ENCODE peak calls at places on chromosomes 7 and 10, in six cellular contexts. F is GM12878, B is K562, L is SK-N-SH, R is IMR-90, O is HepG2. M is an unnamed sample.

GRCh38 chr10:14812271-14812670 is 25.6 kb downstream of the CDNF start:
- DNase-seq in F (no peak), B (no peak), L (no peak), R (peak; percentile 15), O (peak; percentile 74), M (peak; percentile 63)

GRCh38 chr7:124403112-124403511 is 362.5 kb downstream of the GPR37 start:
- DNase-seq in F (no peak), B (no peak), L (no peak), R (no peak), O (no peak), M (no peak)

GRCh38 chr7:81638216-81638615 is 131.6 kb downstream of the HGF start:
- DNase-seq in F (no peak), B (no peak), L (no peak), R (peak; percentile 87), O (peak; percentile 29), M (peak; percentile 6)

GRCh38 chr7:84510501-84510900 is 315.9 kb upstream of the SEMA3A start:
- DNase-seq in F (no peak), B (no peak), L (no peak), R (peak; percentile 78), O (no peak), M (no peak)

GRCh38 chr10:110323503-110323902 is 18.8 kb upstream of the SMNDC1 start:
- DNase-seq in F (no peak), B (no peak), L (no peak), R (peak; percentile 97), O (no peak), M (peak; percentile 66)

GRCh38 chr7:124712017-124712416 is 53.6 kb downstream of the GPR37 start:
- DNase-seq in F (no peak), B (no peak), L (no peak), R (no peak), O (no peak), M (no peak)

GRCh38 chr7:131459256-131459655 is 97.2 kb downstream of the PODXL start:
- DNase-seq in F (no peak), B (no peak), L (no peak), R (peak; percentile 1), O (no peak), M (peak; percentile 12)

GRCh38 chr10:112898540-112899395 is 51.3 kb upstream of the TCF7L2 start:
- DNase-seq in F (no peak), B (no peak), L (no peak), R (peak; percentile 80), O (peak; percentile 90), M (peak; percentile 95)

GRCh38 chr10:31820096-31820495 is 108.5 kb downstream of the ARHGAP12 start:
- DNase-seq in F (no peak), B (no peak), L (no peak), R (no peak), O (no peak), M (no peak)

GRCh38 chr7:77664715-77665114 is 31.5 kb upstream of the RSBN1L start:
- DNase-seq in F (no peak), B (no peak), L (no peak), R (no peak), O (no peak), M (no peak)

GRCh38 chr10:12469345-12469744 is 120.0 kb downstream of the CAMK1D start:
- DNase-seq in F (no peak), B (no peak), L (no peak), R (no peak), O (no peak), M (peak; percentile 63)

GRCh38 chr7:50346548-50347497 is 42.3 kb downstream of the IKZF1 start:
- DNase-seq in F (no peak), B (no peak), L (no peak), R (no peak), O (no peak), M (no peak)

GRCh38 chr7:114711244-114711643 is 210.7 kb upstream of the MDFIC start:
- DNase-seq in F (no peak), B (no peak), L (no peak), R (peak; percentile 2), O (no peak), M (no peak)

GRCh38 chr10:58919927-58920654 is 256.4 kb upstream of the PHYHIPL start:
- DNase-seq in F (no peak), B (no peak), L (no peak), R (peak; percentile 54), O (peak; percentile 12), M (peak; percentile 72)

GRCh38 chr7:40903872-40904271 is 769.1 kb downstream of the SUGCT start:
- DNase-seq in F (no peak), B (no peak), L (no peak), R (no peak), O (no peak), M (no peak)

GRCh38 chr10:3391657-3392056 is 219.1 kb upstream of the PITRM1 start:
- DNase-seq in F (no peak), B (no peak), L (no peak), R (peak; percentile 52), O (no peak), M (no peak)

GRCh38 chr10:8591619-8592018 is 537.1 kb downstream of the GATA3 start:
- DNase-seq in F (no peak), B (no peak), L (no peak), R (no peak), O (no peak), M (no peak)

GRCh38 chr10:33661580-33662269 is 327.3 kb upstream of the NRP1 start:
- DNase-seq in F (no peak), B (no peak), L (peak; percentile 14), R (no peak), O (peak; percentile 41), M (peak; percentile 42)

GRCh38 chr10:43640603-43641002 is 8.1 kb downstream of the ZNF32 start:
- DNase-seq in F (no peak), B (no peak), L (no peak), R (peak; percentile 52), O (no peak), M (no peak)

GRCh38 chr7:84744388-84744787 is 442.5 kb downstream of the SEMA3D start:
- DNase-seq in F (no peak), B (no peak), L (no peak), R (peak; percentile 48), O (no peak), M (no peak)

GRCh38 chr7:151806204-151806603 is 70.7 kb downstream of the PRKAG2 start:
- DNase-seq in F (no peak), B (no peak), L (no peak), R (no peak), O (no peak), M (no peak)

GRCh38 chr7:48298779-48299178 is 127.5 kb downstream of the ABCA13 start:
- DNase-seq in F (no peak), B (no peak), L (no peak), R (peak; percentile 84), O (no peak), M (peak; percentile 12)

GRCh38 chr7:138538518-138538917 is 78.5 kb downstream of the TRIM24 start:
- DNase-seq in F (no peak), B (no peak), L (no peak), R (peak; percentile 55), O (no peak), M (no peak)
- TF ChIP-seq SMC3 in F (no peak), B (no peak), L (no peak), R (no peak), O (no peak), M (no peak)

DNA sequence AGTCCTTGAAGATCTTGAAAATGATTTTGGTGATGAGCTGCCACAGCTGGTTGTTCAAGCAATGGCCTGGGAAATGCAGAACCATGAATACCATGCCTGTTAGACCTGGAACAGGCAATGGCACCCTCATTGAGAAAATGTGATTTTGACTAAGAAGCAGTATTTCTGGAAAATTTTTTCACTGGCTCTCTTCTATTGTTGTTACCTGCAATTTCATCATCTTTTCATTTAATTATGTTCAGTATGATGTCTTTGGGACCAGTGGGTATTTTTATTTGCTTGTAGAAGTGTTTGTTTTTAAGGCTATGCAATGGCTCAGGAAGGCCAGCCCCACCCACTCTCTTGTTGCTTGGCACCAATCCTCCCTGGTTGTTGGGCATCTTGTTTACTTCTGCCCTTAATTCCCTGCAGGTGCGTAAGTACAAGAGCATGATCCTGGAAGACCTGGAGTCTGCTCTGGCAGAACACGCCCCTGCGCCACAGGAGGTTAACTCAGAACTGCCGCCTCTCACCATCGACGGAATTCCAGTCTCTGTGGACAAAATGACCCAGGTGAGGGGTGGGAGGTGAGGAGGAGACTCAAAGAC is 78.6 kb downstream of the NRF1 start:
- DNase-seq in F (no peak), B (no peak), L (no peak), R (no peak), O (no peak), M (no peak)
- TF ChIP-seq SMC3 in F (no peak), B (no peak), L (no peak), R (no peak), O (no peak), M (no peak)

GRCh38 chr10:117096559-117097201 is 41.4 kb downstream of the VAX1 start:
- DNase-seq in F (no peak), B (no peak), L (no peak), R (no peak), O (no peak), M (no peak)

GRCh38 chr10:117094856-117095255 is 43.2 kb downstream of the VAX1 start:
- DNase-seq in F (no peak), B (no peak), L (no peak), R (no peak), O (no peak), M (no peak)

GRCh38 chr10:117087521-117087920 is 50.5 kb downstream of the VAX1 start:
- DNase-seq in F (no peak), B (no peak), L (no peak), R (no peak), O (no peak), M (no peak)

GRCh38 chr10:117090831-117091230 is 47.2 kb downstream of the VAX1 start:
- DNase-seq in F (no peak), B (no peak), L (no peak), R (no peak), O (no peak), M (no peak)

DNA sequence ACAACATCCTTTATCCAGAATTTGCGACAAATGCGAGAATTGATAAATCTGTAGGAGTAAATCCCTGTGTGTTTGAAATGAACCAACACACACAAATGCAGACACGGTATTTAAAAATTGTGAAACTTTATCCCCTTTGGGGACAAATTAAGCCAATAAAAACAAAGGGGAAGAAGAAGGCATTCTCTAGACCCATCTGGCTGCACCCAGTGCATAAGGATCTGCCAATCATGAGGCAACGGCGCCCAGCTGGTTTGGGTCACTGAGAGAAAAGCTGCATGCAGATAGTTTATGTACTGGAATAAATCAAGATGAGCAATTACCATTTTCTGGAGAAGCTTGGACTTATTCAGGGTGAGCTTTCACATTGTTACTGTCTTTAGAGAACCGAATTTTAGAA is 45.7 kb downstream of the VAX1 start:
- DNase-seq in F (no peak), B (no peak), L (no peak), R (no peak), O (no peak), M (no peak)
- TF ChIP-seq SMC3 in F (no peak), B (no peak), L (no peak), R (no peak), O (no peak), M (no peak)

DNA sequence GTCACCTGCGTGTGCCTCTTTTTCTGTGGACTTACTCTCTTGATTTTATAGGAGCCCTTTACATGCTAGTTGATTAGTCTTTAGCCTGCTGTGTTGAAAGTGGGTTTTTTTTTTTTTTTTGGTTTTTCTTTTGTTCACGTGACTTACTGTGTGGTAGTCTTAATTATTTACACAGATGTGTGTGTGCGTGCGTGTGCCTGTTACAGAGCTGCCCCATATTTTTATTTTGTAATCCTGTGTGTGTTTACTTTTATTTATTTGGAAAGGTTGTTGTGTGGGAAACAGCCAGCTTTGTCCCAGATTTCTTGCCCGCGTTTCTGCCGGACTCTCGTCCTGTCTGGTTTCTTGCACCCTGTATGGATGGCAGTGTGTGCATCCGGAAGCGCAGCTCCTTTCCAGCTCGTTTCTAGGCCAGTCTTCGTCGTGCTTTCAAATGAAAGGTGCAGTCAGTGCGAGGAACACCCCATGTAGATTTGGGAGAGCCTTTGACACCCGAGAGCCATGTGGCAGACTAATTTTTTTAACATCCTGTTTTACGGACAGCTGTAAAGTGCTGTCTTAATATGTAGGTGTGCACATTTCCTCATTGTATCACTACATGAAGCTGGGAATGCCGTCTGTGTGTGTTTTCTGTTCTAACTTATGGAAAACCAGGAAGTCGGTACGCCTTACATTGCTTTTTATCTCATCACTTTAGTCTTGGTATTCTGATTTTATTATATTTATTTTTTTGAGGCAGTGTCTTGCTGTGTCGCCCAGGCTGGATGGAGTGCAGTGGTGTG is 55.6 kb downstream of the DNAJB6 start:
- DNase-seq in F (no peak), B (no peak), L (no peak), R (no peak), O (no peak), M (no peak)
- TF ChIP-seq SMC3 in F (no peak), B (no peak), L (no peak), R (no peak), O (no peak), M (no peak)